ENCODE peak calls at places on chromosomes 5 and 9, in nine cellular contexts. C is HCT116, X is OCI-LY7, D is PC-3, Z is GM23248, A is PC-9, V is GM23338, Y is MM.1S, U is hepatocyte. M is an unnamed sample.

GRCh38 chr5:111072949-111073682 is 1.6 kb downstream of the TSLP start:
- DNase-seq in C (peak; percentile 19), X (peak; percentile 38), D (no peak), Z (peak; percentile 46), A (no peak), V (peak; percentile 85), Y (peak; percentile 72), U (peak; percentile 20), M (no peak)

GRCh38 chr5:148499461-148499860 is 115.7 kb downstream of the FBXO38 start:
- DNase-seq in C (no peak), X (no peak), D (peak; percentile 24), Z (no peak), A (no peak), V (no peak), Y (no peak), U (no peak), M (no peak)

GRCh38 chr9:92952861-92953620 is 5.7 kb downstream of the FGD3 start:
- DNase-seq in C (no peak), X (no peak), D (peak; percentile 40), Z (peak; percentile 23), A (peak; percentile 19), V (no peak), Y (no peak), U (no peak), M (no peak)

GRCh38 chr9:93896496-93897033 is 58.6 kb downstream of the BARX1 start:
- DNase-seq in C (no peak), X (no peak), D (no peak), Z (no peak), A (no peak), V (no peak), Y (no peak), U (no peak), M (no peak)

GRCh38 chr9:129400971-129401622 is 219.8 kb downstream of the C9orf50 start:
- DNase-seq in C (no peak), X (no peak), D (no peak), Z (no peak), A (no peak), V (no peak), Y (no peak), U (no peak), M (no peak)

GRCh38 chr9:101711330-101711941 is 27.0 kb downstream of the GRIN3A start:
- DNase-seq in C (no peak), X (peak; percentile 34), D (peak; percentile 4), Z (peak; percentile 22), A (peak; percentile 8), V (peak; percentile 82), Y (peak; percentile 20), U (peak; percentile 27), M (peak; percentile 78)

GRCh38 chr9:3526903-3527652 is 1.3 kb upstream of the RFX3 start:
- DNase-seq in C (peak; percentile 33), X (peak; percentile 79), D (peak; percentile 27), Z (peak; percentile 47), A (peak; percentile 15), V (peak; percentile 73), Y (peak; percentile 82), U (peak; percentile 35), M (peak; percentile 70)

GRCh38 chr5:87541668-87542067 is 128.9 kb upstream of the CCNH start:
- DNase-seq in C (no peak), X (no peak), D (no peak), Z (no peak), A (no peak), V (no peak), Y (no peak), U (no peak), M (no peak)

GRCh38 chr5:2898661-2899060 is 147.2 kb upstream of the IRX2 start:
- DNase-seq in C (no peak), X (no peak), D (no peak), Z (no peak), A (no peak), V (no peak), Y (no peak), U (no peak), M (no peak)

GRCh38 chr5:4130819-4131218 is 535.2 kb downstream of the IRX1 start:
- DNase-seq in C (no peak), X (no peak), D (no peak), Z (no peak), A (no peak), V (peak; percentile 6), Y (no peak), U (no peak), M (no peak)

GRCh38 chr5:139746691-139747582 is 48.7 kb upstream of the PSD2 start:
- DNase-seq in C (no peak), X (peak; percentile 68), D (no peak), Z (peak; percentile 65), A (no peak), V (peak; percentile 70), Y (no peak), U (peak; percentile 74), M (no peak)
- H3K4me3 ChIP-seq in C (no peak overlapping the region), X (peak overlapping the region; percentile 48), D (peak overlapping the region; percentile 65), Z (peak overlapping the region; percentile 68), A (peak overlapping the region; percentile 38), V (peak overlapping the region; percentile 80), Y (peak overlapping the region; percentile 54), U (peak overlapping the region; percentile 24), M (peak overlapping the region; percentile 16)

GRCh38 chr9:124440786-124441185 is 9.5 kb upstream of the ADGRD2 start:
- DNase-seq in C (no peak), X (no peak), D (no peak), Z (no peak), A (no peak), V (no peak), Y (no peak), U (no peak), M (no peak)
- H3K4me1 ChIP-seq in C (peaks cover 11% of the 10 kb centered on the region), X (no peaks in the 10 kb centered on the region), D (no peaks in the 10 kb centered on the region), Z (no peaks in the 10 kb centered on the region), A (peaks cover 6% of the 10 kb centered on the region), V (no peaks in the 10 kb centered on the region), Y (peaks cover 13% of the 10 kb centered on the region), U (no peaks in the 10 kb centered on the region), M (no peaks in the 10 kb centered on the region)

DNA sequence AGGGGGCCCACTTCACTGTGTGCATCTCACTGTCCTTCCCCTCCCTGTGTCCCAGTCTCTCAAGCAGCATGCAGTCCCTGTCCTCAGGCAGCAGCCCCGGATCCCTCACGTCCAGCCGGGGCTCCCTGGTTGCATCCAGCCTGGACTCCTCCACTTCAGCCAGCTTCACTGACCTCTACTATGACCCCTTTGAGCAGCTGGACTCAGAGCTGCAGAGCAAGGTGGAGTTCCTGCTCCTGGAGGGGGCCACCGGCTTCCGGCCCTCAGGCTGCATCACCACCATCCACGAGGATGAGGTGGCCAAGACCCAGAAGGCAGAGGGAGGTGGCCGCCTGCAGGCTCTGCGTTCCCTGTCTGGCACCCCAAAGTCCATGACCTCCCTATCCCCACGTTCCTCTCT is 62.8 kb upstream of the RARS1 start:
- DNase-seq in C (no peak), X (no peak), D (no peak), Z (no peak), A (no peak), V (no peak), Y (no peak), U (no peak), M (no peak)
- H3K9me2 ChIP-seq in C (no peaks in the 10 kb centered on the region), X (no peaks in the 10 kb centered on the region), D (no peaks in the 10 kb centered on the region), Z (no peaks in the 10 kb centered on the region), A (no peaks in the 10 kb centered on the region), V (no peaks in the 10 kb centered on the region), Y (no peaks in the 10 kb centered on the region), U (no peaks in the 10 kb centered on the region), M (no peaks in the 10 kb centered on the region)

GRCh38 chr9:99192786-99193465 is 28.8 kb downstream of the ALG2 start:
- DNase-seq in C (no peak), X (peak; percentile 34), D (peak; percentile 16), Z (peak; percentile 51), A (no peak), V (peak; percentile 55), Y (no peak), U (no peak), M (no peak)

GRCh38 chr9:99189887-99190596 is 31.7 kb downstream of the ALG2 start:
- DNase-seq in C (no peak), X (no peak), D (no peak), Z (no peak), A (no peak), V (no peak), Y (no peak), U (no peak), M (no peak)

GRCh38 chr9:99197124-99197630 is 24.6 kb downstream of the ALG2 start:
- DNase-seq in C (no peak), X (no peak), D (no peak), Z (no peak), A (no peak), V (no peak), Y (no peak), U (no peak), M (no peak)

GRCh38 chr9:99190597-99191283 is 31.0 kb downstream of the ALG2 start:
- DNase-seq in C (no peak), X (no peak), D (no peak), Z (no peak), A (no peak), V (no peak), Y (no peak), U (no peak), M (peak; percentile 55)

DNA sequence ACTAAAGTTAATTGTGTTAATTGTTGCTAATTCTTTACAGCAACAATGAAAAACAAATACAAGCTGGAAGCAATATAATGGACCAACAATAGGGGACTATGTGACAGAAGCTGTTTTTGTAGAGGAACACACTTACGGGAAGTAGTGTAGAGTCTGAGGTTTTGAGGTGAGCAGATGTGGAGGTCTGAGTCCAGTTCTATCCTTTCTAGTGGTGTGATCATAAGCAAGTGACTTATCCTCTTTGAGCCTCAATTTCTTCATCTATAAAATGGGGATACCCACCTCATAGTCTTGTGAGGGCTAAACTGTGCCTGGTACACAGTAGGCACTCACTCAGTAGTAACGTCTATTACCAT is 28.3 kb downstream of the ALG2 start:
- DNase-seq in C (no peak), X (no peak), D (no peak), Z (no peak), A (no peak), V (no peak), Y (no peak), U (no peak), M (no peak)
- H3K4me3 ChIP-seq in C (no peak overlapping the region), X (no peak overlapping the region), D (no peak overlapping the region), Z (no peak overlapping the region), A (no peak overlapping the region), V (no peak overlapping the region), Y (no peak overlapping the region), U (no peak overlapping the region), M (no peak overlapping the region)

DNA sequence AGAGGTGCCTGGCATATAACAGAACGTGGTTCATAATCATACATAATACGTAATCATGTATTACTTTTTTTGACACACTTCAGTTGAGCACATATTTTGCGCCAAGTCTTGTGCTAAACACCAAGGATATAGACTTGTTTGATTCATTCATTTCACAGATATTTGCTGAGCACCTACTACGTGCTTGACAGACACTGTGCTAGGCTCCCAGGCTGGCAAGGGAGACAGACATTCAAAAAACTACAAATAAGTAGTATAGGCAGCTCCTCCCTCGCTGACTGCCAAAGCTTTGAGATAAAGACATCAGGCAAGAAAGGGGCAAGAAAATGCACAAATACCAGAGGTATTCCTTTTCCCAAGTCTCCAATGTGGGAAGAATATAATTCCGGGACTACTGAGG is 122.5 kb upstream of the CPEB4 start:
- DNase-seq in C (no peak), X (no peak), D (no peak), Z (no peak), A (no peak), V (no peak), Y (no peak), U (no peak), M (no peak)
- H3K4me1 ChIP-seq in C (peaks cover 40% of the 10 kb centered on the region), X (peaks cover 33% of the 10 kb centered on the region), D (peaks cover 22% of the 10 kb centered on the region), Z (peaks cover 12% of the 10 kb centered on the region), A (peaks cover 46% of the 10 kb centered on the region), V (peaks cover 6% of the 10 kb centered on the region), Y (no peaks in the 10 kb centered on the region), U (peaks cover 38% of the 10 kb centered on the region), M (peaks cover 19% of the 10 kb centered on the region)

GRCh38 chr9:21576331-21577189 is 94.4 kb upstream of the IFNE start:
- DNase-seq in C (peak; percentile 93), X (no peak), D (peak; percentile 83), Z (peak; percentile 95), A (peak; percentile 35), V (no peak), Y (no peak), U (peak; percentile 38), M (no peak)
- H3K9me2 ChIP-seq in C (no peaks in the 10 kb centered on the region), X (no peaks in the 10 kb centered on the region), D (no peaks in the 10 kb centered on the region), Z (no peaks in the 10 kb centered on the region), A (no peaks in the 10 kb centered on the region), V (no peaks in the 10 kb centered on the region), Y (no peaks in the 10 kb centered on the region), U (no peaks in the 10 kb centered on the region), M (no peaks in the 10 kb centered on the region)

M was measured in Karpas-422.